ENCODE peak calls at places on chromosomes 4 and X, in six cellular contexts. H, I, F, W, M and D are unnamed samples.

GRCh38 chr4:1356181-1356998 is 9.4 kb downstream of the UVSSA start:
- DNase-seq in M (no peak), W (peak), H (no peak), F (no peak), I (peak), D (no peak)

GRCh38 chrX:43970528-43970927 is 2.7 kb downstream of the NDP start:
- DNase-seq in H (no peak), F (no peak), M (no peak), I (no peak), W (no peak), D (no peak)

GRCh38 chrX:107324493-107325310 is 118.3 kb downstream of the DNAAF6 start:
- DNase-seq in H (peak), W (peak), M (no peak), F (no peak), I (peak), D (peak)

GRCh38 chr4:77184961-77185360 is 28.0 kb downstream of the CCNG2 start:
- DNase-seq in I (no peak), H (no peak), F (no peak), M (no peak), W (no peak), D (no peak)

GRCh38 chr4:153620352-153620751 is 63.7 kb upstream of the TLR2 start:
- DNase-seq in I (no peak), H (no peak), F (no peak), M (no peak), W (no peak), D (no peak)

GRCh38 chrX:71617742-71618141 is 569 bp downstream of the CXCR3 start:
- DNase-seq in F (no peak), W (no peak), M (no peak), I (no peak), H (no peak), D (no peak)

GRCh38 chr4:115323106-115323684 is 209.8 kb upstream of the NDST4 start:
- DNase-seq in M (no peak), H (no peak), W (no peak), F (no peak), I (no peak), D (no peak)

GRCh38 chrX:133045986-133046385 is 50.9 kb downstream of the USP26 start:
- DNase-seq in W (peak), I (no peak), M (no peak), F (no peak), H (no peak), D (no peak)

GRCh38 chrX:124280294-124280902 is 52.1 kb upstream of the TEX13D start:
- DNase-seq in W (no peak), I (no peak), H (no peak), M (no peak), F (no peak), D (no peak)

GRCh38 chr4:113784497-113785254 is 23.1 kb upstream of the CAMK2D start:
- DNase-seq in W (no peak), F (no peak), M (no peak), I (peak), H (no peak), D (peak)

GRCh38 chr4:74440356-74440755 is 4.6 kb upstream of the AREG start:
- DNase-seq in M (no peak), W (no peak), H (no peak), I (no peak), F (no peak), D (no peak)

GRCh38 chr4:120897981-120898719 is 24.4 kb downstream of the PRDM5 start:
- DNase-seq in M (no peak), H (no peak), F (no peak), I (no peak), W (no peak), D (no peak)

GRCh38 chr4:96894621-96895020 is 1054.7 kb downstream of the PDHA2 start:
- DNase-seq in M (no peak), H (no peak), I (no peak), W (no peak), F (no peak), D (no peak)

GRCh38 chr4:44848466-44848865 is 122.1 kb upstream of the GNPDA2 start:
- DNase-seq in W (no peak), F (no peak), I (no peak), M (no peak), H (no peak), D (no peak)

GRCh38 chrX:19811807-19812604 is 75.4 kb downstream of the SH3KBP1 start:
- DNase-seq in H (no peak), F (no peak), I (peak), M (no peak), W (no peak), D (no peak)

GRCh38 chr4:177405508-177405907 is 36.7 kb downstream of the AGA start:
- DNase-seq in M (no peak), H (no peak), I (no peak), W (no peak), F (no peak), D (no peak)

GRCh38 chr4:52076731-52077130 is 25.6 kb downstream of the SPATA18 start:
- DNase-seq in M (no peak), H (no peak), F (no peak), I (peak), W (peak), D (no peak)

GRCh38 chr4:57168986-57169385 is 58.8 kb upstream of the IGFBP7 start:
- DNase-seq in H (no peak), I (no peak), F (no peak), M (no peak), W (no peak), D (no peak)

GRCh38 chr4:26459054-26459755 is 31.1 kb downstream of the CCKAR start:
- DNase-seq in I (peak), F (no peak), M (no peak), W (peak), H (no peak), D (peak)

GRCh38 chrX:74195120-74195519 is 108.9 kb upstream of the ZCCHC13 start:
- DNase-seq in M (no peak), H (no peak), F (no peak), I (no peak), W (no peak), D (no peak)

DNA sequence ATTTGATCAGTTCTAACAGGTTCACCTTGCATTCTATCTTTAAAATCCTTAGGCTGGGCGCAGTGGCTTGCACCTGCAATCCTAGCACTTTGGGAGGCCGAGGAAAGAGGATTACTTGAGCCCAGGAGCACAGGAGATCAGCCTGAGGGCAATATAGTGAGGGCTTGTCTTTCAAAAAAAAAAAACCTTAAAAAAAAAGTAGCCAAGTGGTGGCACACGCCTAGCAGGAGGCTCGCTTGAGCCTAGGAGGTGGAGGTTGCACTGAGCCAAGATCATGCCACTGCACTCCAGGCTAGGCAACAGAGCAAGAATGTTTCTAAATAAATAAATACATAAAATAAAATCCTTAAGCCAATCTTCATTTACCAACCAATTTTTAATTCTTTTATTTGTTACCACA is 75.6 kb downstream of the PRSS12 start:
- DNase-seq in M (no peak), F (no peak), W (no peak), H (no peak), I (no peak), D (no peak)
- H3K4me3 ChIP-seq in M (no peak), F (no peak), W (no peak), H (no peak), I (no peak), D (no peak)

DNA sequence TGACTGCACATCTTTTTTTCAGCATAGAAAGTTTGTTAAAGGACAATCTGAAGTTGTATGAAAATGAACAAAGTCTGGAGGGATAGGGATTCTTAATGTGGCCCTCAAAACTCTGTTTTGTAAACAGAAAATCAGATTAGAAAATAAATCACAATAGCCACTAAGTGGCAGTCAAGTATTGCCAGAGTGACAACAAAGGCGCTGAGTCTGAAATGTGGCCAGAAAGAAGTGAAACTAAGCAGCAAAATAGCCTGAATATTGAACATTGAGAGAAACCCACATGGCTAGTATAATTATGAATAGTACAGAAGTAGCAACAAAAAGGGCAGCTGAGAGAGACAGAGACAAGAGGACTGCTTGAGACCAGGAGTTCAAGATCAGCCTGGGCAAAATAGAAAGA is 81.1 kb upstream of the CT45A1 start:
- DNase-seq in M (no peak), F (no peak), I (no peak), W (no peak), H (no peak), D (no peak)
- TF ChIP-seq CTCF in M (no peak), F (no peak), I (no peak), W (no peak), H (no peak), D (no peak)

GRCh38 chrX:9876205-9876604 is 90.0 kb downstream of the SHROOM2 start:
- DNase-seq in I (no peak), F (no peak), W (no peak), H (no peak), M (no peak), D (no peak)
- H3K4me3 ChIP-seq in I (no peak), F (no peak), W (no peak), H (no peak), M (no peak), D (no peak)

GRCh38 chr4:152321923-152322322 is 214.0 kb downstream of the FBXW7 start:
- DNase-seq in M (no peak), I (no peak), H (no peak), F (no peak), W (no peak), D (no peak)
- TF ChIP-seq CTCF in M (no peak), I (no peak), H (no peak), F (no peak), W (no peak), D (no peak)

DNA sequence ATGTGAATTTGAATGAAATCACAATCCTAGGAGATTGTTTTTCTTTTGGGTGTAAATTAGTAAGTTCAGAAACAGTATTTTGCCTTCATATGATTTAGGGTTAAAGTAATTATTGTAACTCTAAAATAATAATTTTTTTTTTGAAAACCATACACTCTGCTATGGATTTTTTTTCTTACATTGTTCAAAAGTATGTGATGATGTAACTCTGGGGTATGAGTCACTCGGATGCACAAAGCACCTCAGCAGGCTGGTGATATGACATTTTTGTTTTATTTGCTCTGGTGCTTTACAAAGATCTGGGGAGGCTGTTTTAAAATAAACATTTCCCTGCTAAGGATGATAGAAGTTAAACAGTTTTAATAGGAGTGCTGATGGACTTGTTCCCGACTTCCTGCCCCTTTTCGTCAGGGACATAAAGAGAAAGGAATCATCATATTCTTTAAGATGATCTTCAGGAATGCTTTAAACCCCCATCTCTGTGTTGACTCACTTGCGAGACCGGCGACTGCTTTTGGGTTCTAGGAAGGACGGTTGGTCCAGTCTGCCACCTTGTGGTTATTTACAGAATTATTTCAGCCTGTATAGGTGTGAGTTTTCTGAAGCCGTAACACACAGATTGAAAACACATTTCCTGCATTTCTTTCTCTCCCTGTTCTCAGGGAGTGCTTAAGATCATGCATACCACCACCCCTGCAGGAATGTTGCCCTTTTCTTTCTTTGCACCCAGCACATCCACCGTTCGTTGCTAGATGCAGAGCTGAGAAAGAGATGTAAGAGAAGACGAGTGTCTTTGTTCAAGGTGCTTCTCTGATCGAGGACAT is 72.5 kb downstream of the RAPGEF2 start:
- DNase-seq in H (peak), W (peak), M (peak), F (no peak), I (peak), D (peak)
- H3K4me3 ChIP-seq in H (no peak), W (no peak), M (no peak), F (no peak), I (no peak), D (no peak)

GRCh38 chr4:66647468-66647867 is 897.8 kb downstream of the CENPC start:
- DNase-seq in F (no peak), W (no peak), M (no peak), I (no peak), H (no peak), D (no peak)

GRCh38 chr4:66649236-66649635 is 896.1 kb downstream of the CENPC start:
- DNase-seq in W (no peak), F (no peak), M (no peak), H (no peak), I (no peak), D (no peak)

GRCh38 chr4:66647915-66648314 is 897.4 kb downstream of the CENPC start:
- DNase-seq in F (no peak), W (no peak), H (no peak), I (no peak), M (no peak), D (no peak)
- TF ChIP-seq CTCF in F (no peak), W (no peak), H (no peak), I (no peak), M (no peak), D (no peak)

DNA sequence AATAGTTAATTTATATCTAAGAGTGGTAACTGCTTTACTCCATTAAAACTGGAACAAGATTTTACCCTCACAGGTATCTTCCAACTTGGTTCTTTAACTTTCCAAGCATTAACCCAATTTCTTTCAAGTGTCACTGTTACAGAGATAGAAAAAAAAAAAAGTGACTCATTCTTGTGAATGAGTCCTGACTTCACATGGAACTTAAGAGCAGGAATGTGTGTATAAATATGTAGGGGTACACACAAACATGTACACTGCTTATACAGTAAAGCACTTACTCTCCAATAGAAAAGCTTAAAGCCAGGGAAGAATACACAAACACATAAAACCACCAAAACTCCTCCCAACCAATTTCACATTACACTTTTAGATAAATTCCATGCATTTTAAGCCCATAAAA is 38.8 kb downstream of the TAPT1 start:
- DNase-seq in I (no peak), F (no peak), M (no peak), H (no peak), W (no peak), D (no peak)
- H3K4me3 ChIP-seq in I (no peak), F (no peak), M (no peak), H (no peak), W (no peak), D (no peak)